ENCODE peak calls at places on chromosomes 11 and 22, in five cellular contexts. P is effector memory CD8-positive, alpha-beta T cell; K is amniotic stem cell; J is HT-29; R is MM.1S. Z is an unnamed sample.

GRCh38 chr11:119375629-119376196 is 5.8 kb downstream of the USP2 start:
- DNase-seq in P (no peak), J (no peak), R (no peak), K (no peak), Z (peak)

GRCh38 chr11:34685864-34686263 is 65.0 kb downstream of the EHF start:
- DNase-seq in J (no peak), P (no peak), K (no peak), R (no peak), Z (no peak)

GRCh38 chr22:44277404-44278135 is 35.2 kb downstream of the SHISAL1 start:
- DNase-seq in P (no peak), J (no peak), K (no peak), R (no peak), Z (no peak)

GRCh38 chr11:11958403-11958802 is 50.0 kb downstream of the DKK3 start:
- DNase-seq in K (no peak), P (no peak), J (no peak), R (no peak), Z (no peak)

GRCh38 chr22:20052309-20053250 is 27.5 kb upstream of the DGCR8 start:
- DNase-seq in J (peak), P (no peak), R (no peak), K (no peak), Z (no peak)

GRCh38 chr22:46008291-46008690 is 31.3 kb upstream of the WNT7B start:
- DNase-seq in K (no peak), P (no peak), J (no peak), R (no peak), Z (no peak)

GRCh38 chr11:106794058-106794457 is 224.2 kb downstream of the GUCY1A2 start:
- DNase-seq in J (no peak), R (no peak), P (no peak), K (no peak), Z (no peak)

GRCh38 chr11:25039165-25039564 is 542.3 kb downstream of the LUZP2 start:
- DNase-seq in R (no peak), P (no peak), J (no peak), K (no peak), Z (no peak)

GRCh38 chr11:35485656-35486318 is 39.6 kb downstream of the PAMR1 start:
- DNase-seq in J (peak), R (peak), P (peak), K (peak), Z (peak)

GRCh38 chr11:114279778-114280532 is 16.2 kb upstream of the NNMT start:
- DNase-seq in R (no peak), P (no peak), K (no peak), J (no peak), Z (no peak)

GRCh38 chr22:23098718-23099524 is 28.6 kb downstream of the GNAZ start:
- DNase-seq in K (no peak), P (no peak), J (no peak), R (no peak), Z (no peak)

GRCh38 chr11:47469411-47470179 is 20.7 kb upstream of the RAPSN start:
- DNase-seq in R (no peak), K (no peak), P (no peak), J (no peak), Z (no peak)

GRCh38 chr11:78961186-78961782 is 386.6 kb upstream of the NARS2 start:
- DNase-seq in K (no peak), J (peak), P (no peak), R (peak), Z (no peak)

GRCh38 chr22:49999063-49999900 is 13.3 kb downstream of the IL17REL start:
- DNase-seq in J (no peak), R (no peak), P (no peak), K (no peak), Z (no peak)

GRCh38 chr11:17991799-17992433 is 20.9 kb downstream of the SERGEF start:
- DNase-seq in P (peak), R (peak), K (no peak), J (peak), Z (no peak)

GRCh38 chr22:42977574-42977973 is 37.4 kb downstream of the PACSIN2 start:
- DNase-seq in K (no peak), J (no peak), P (no peak), R (no peak), Z (no peak)

GRCh38 chr22:24683671-24684070 is 80.7 kb downstream of the GGT1 start:
- DNase-seq in P (no peak), J (no peak), R (no peak), K (no peak), Z (no peak)

GRCh38 chr11:57249384-57250319 is 12.6 kb upstream of the APLNR start:
- DNase-seq in J (peak), P (peak), K (peak), R (peak), Z (peak)

GRCh38 chr11:120108154-120108784 is 29.6 kb downstream of the TRIM29 start:
- DNase-seq in K (no peak), J (peak), P (peak), R (peak), Z (peak)

GRCh38 chr22:46263208-46263575 is at the start of gene PKDREJ:
- DNase-seq in P (no peak), K (no peak), J (no peak), R (no peak), Z (no peak)

GRCh38 chr11:134356656-134357544 is 25.1 kb downstream of the GLB1L2 start:
- DNase-seq in K (no peak), P (no peak), J (peak), R (no peak), Z (no peak)

GRCh38 chr11:97140885-97141494 is 751.2 kb downstream of the JRKL start:
- DNase-seq in P (no peak), J (peak), R (peak), K (no peak), Z (no peak)

GRCh38 chr11:122836916-122837315 is 1.4 kb upstream of the CRTAM start:
- DNase-seq in J (no peak), R (no peak), K (no peak), P (no peak), Z (no peak)

GRCh38 chr11:34317666-34318065 is 40.1 kb downstream of the ABTB2 start:
- DNase-seq in R (no peak), K (no peak), P (no peak), J (no peak), Z (no peak)

GRCh38 chr11:106159846-106160245 is 82.4 kb downstream of the AASDHPPT start:
- DNase-seq in P (no peak), J (no peak), R (no peak), K (no peak), Z (no peak)

GRCh38 chr11:78373689-78374088 is 43.9 kb downstream of the GAB2 start:
- DNase-seq in P (no peak), R (no peak), K (no peak), J (no peak), Z (no peak)

GRCh38 chr22:19962909-19963806 is 21.5 kb upstream of the TXNRD2 start:
- DNase-seq in R (no peak), P (no peak), J (peak), K (no peak), Z (no peak)

GRCh38 chr11:96306933-96307747 is 35.9 kb downstream of the MAML2 start:
- DNase-seq in K (peak), J (peak), R (no peak), P (no peak), Z (no peak)

GRCh38 chr11:71086687-71087258 is 165.6 kb downstream of the SHANK2 start:
- DNase-seq in R (no peak), J (peak), K (no peak), P (no peak), Z (no peak)

GRCh38 chr22:25406510-25407210 is 157.8 kb upstream of the GRK3 start:
- DNase-seq in R (no peak), P (no peak), K (no peak), J (no peak), Z (no peak)

GRCh38 chr11:122910775-122911174 is 28.2 kb downstream of the JHY start:
- DNase-seq in K (peak), J (peak), R (no peak), P (no peak), Z (no peak)

GRCh38 chr11:120236169-120237107 is 3.5 kb upstream of the POU2F3 start:
- DNase-seq in R (no peak), J (peak), P (no peak), K (no peak), Z (no peak)

GRCh38 chr11:116312560-116313340 is 460.0 kb downstream of the BUD13 start:
- DNase-seq in K (no peak), J (peak), P (no peak), R (no peak), Z (peak)

GRCh38 chr11:65260756-65261590 is 789 bp upstream of the POLA2 start:
- DNase-seq in R (peak), K (no peak), P (no peak), J (no peak), Z (no peak)

GRCh38 chr11:97567801-97568200 is 1178.0 kb downstream of the JRKL start:
- DNase-seq in J (no peak), P (no peak), R (no peak), K (no peak), Z (no peak)

GRCh38 chr11:11798586-11799438 is 43.0 kb upstream of the USP47 start:
- DNase-seq in J (peak), R (peak), K (peak), P (peak), Z (peak)

GRCh38 chr11:104694259-104695070 is 203.8 kb downstream of the CASP12 start:
- DNase-seq in J (peak), P (no peak), R (no peak), K (no peak), Z (no peak)

GRCh38 chr11:45665933-45666647 is 668 bp upstream of the CHST1 start:
- DNase-seq in J (no peak), P (no peak), R (no peak), K (no peak), Z (no peak)

Z was measured in dorsolateral prefrontal cortex.